ENCODE peak calls at places on chromosomes 12 and 14, in six cellular contexts. One of them, this sample, is unnamed.

GRCh38 chr14:50520947-50521815 is 11.2 kb downstream of the MAP4K5 start:
- DNase-seq in A549: peak; percentile 59
- DNase-seq in prostate gland: no peak
- DNase-seq in HCT116: peak; percentile 45
- DNase-seq in right lobe of liver: no peak
- DNase-seq in ovary: no peak
- DNase-seq in this sample: no peak

GRCh38 chr12:130161261-130162231 is 718 bp upstream of the FZD10 start:
- DNase-seq in A549: no peak
- DNase-seq in prostate gland: peak; percentile 57
- DNase-seq in HCT116: no peak
- DNase-seq in right lobe of liver: peak; percentile 12
- DNase-seq in ovary: peak; percentile 47
- DNase-seq in this sample: no peak

GRCh38 chr14:53278602-53279506 is 125.7 kb upstream of the DDHD1 start:
- DNase-seq in A549: no peak
- DNase-seq in prostate gland: no peak
- DNase-seq in HCT116: no peak
- DNase-seq in right lobe of liver: no peak
- DNase-seq in ovary: no peak
- DNase-seq in this sample: no peak

GRCh38 chr14:23600322-23600707 is 21.7 kb upstream of the JPH4 start:
- DNase-seq in A549: no peak
- DNase-seq in prostate gland: no peak
- DNase-seq in HCT116: no peak
- DNase-seq in right lobe of liver: no peak
- DNase-seq in ovary: no peak
- DNase-seq in this sample: no peak

GRCh38 chr12:124480469-124481256 is 86.7 kb downstream of the NCOR2 start:
- DNase-seq in A549: peak; percentile 28
- DNase-seq in prostate gland: no peak
- DNase-seq in HCT116: no peak
- DNase-seq in right lobe of liver: no peak
- DNase-seq in ovary: peak; percentile 87
- DNase-seq in this sample: no peak

GRCh38 chr14:56210570-56210969 is 92.4 kb downstream of the PELI2 start:
- DNase-seq in A549: no peak
- DNase-seq in prostate gland: no peak
- DNase-seq in HCT116: no peak
- DNase-seq in right lobe of liver: no peak
- DNase-seq in ovary: no peak
- DNase-seq in this sample: no peak

GRCh38 chr12:77766224-77766623 is 64.5 kb upstream of the NAV3 start:
- DNase-seq in A549: no peak
- DNase-seq in prostate gland: no peak
- DNase-seq in HCT116: no peak
- DNase-seq in right lobe of liver: no peak
- DNase-seq in ovary: no peak
- DNase-seq in this sample: no peak

GRCh38 chr12:59699408-59700144 is 103.7 kb downstream of the SLC16A7 start:
- DNase-seq in A549: no peak
- DNase-seq in prostate gland: no peak
- DNase-seq in HCT116: no peak
- DNase-seq in right lobe of liver: no peak
- DNase-seq in ovary: no peak
- DNase-seq in this sample: no peak

GRCh38 chr12:45242180-45242579 is 26.3 kb downstream of the ANO6 start:
- DNase-seq in A549: no peak
- DNase-seq in prostate gland: no peak
- DNase-seq in HCT116: no peak
- DNase-seq in right lobe of liver: no peak
- DNase-seq in ovary: no peak
- DNase-seq in this sample: no peak

GRCh38 chr14:58150243-58150805 is 1.7 kb downstream of the ARMH4 start:
- DNase-seq in A549: no peak
- DNase-seq in prostate gland: no peak
- DNase-seq in HCT116: no peak
- DNase-seq in right lobe of liver: no peak
- DNase-seq in ovary: no peak
- DNase-seq in this sample: no peak

GRCh38 chr14:58151701-58152568 is at the start of gene ARMH4:
- DNase-seq in A549: peak; percentile 76
- DNase-seq in prostate gland: peak; percentile 87
- DNase-seq in HCT116: peak; percentile 57
- DNase-seq in right lobe of liver: peak; percentile 93
- DNase-seq in ovary: peak; percentile 87
- DNase-seq in this sample: peak; percentile 57

GRCh38 chr14:58152569-58152857 is 500 bp upstream of the ARMH4 start:
- DNase-seq in A549: no peak
- DNase-seq in prostate gland: no peak
- DNase-seq in HCT116: no peak
- DNase-seq in right lobe of liver: no peak
- DNase-seq in ovary: no peak
- DNase-seq in this sample: no peak

GRCh38 chr14:58149196-58149595 is 2.8 kb downstream of the ARMH4 start:
- DNase-seq in A549: no peak
- DNase-seq in prostate gland: no peak
- DNase-seq in HCT116: no peak
- DNase-seq in right lobe of liver: no peak
- DNase-seq in ovary: no peak
- DNase-seq in this sample: no peak

DNA sequence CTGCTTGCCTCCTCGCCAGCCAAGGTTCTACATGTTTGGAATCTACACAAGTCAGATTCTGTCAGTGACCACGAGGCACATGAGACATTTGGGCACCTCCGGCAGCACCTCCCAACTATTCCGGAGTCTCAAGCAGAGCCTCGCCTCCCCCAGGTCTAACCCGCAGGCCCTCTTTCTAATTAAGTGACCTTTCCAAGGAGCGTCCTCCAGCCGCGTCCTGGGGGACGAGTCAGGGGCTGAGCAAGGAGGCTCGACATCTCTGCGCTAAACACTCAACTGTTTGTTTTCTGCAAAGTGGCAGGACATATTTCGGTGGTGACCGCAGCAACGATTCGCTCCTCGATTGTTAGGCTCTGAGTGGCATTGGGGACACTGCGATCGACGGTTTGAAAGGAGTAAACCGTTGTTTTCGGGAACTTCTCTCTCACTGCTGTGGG is 731 bp downstream of the ARMH4 start:
- DNase-seq in A549: no peak
- DNase-seq in prostate gland: no peak
- DNase-seq in HCT116: no peak
- DNase-seq in right lobe of liver: peak; percentile 19
- DNase-seq in ovary: no peak
- DNase-seq in this sample: no peak
- H3K27ac ChIP-seq in A549: peak overlapping the region; percentile 67
- H3K27ac ChIP-seq in prostate gland: peak overlapping the region; percentile 58
- H3K27ac ChIP-seq in HCT116: no peak overlapping the region
- H3K27ac ChIP-seq in right lobe of liver: no peak overlapping the region
- H3K27ac ChIP-seq in ovary: peak overlapping the region; percentile 73
- H3K27ac ChIP-seq in this sample: no peak overlapping the region

DNA sequence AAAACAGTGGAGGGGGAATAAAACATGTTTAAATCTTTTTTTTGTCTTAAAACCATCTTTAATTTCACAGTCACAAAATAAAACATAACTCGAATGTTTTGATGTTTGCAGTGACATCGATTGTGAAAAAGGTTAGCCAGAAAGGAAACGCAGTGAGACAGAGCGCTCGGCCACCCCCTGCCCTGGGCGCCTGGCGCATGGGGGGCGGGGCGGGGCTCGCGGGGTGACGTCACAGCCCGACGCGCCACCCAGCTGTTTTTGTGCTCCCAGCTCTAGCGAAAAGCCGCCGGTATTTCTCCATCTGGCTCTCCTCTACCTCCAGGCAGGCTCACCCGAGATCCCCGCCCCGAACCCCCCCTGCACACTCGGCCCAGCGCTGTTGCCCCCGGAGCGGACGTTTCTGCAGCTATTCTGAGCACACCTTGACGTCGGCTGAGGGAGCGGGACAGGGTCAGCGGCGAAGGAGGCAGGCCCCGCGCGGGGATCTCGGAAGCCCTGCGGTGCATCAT is at the start of gene GABARAPL1:
- DNase-seq in A549: peak; percentile 74
- DNase-seq in prostate gland: peak; percentile 88
- DNase-seq in HCT116: peak; percentile 39
- DNase-seq in right lobe of liver: peak; percentile 87
- DNase-seq in ovary: peak; percentile 93
- DNase-seq in this sample: peak; percentile 82
- TF ChIP-seq POLR2A in A549: no peak
- TF ChIP-seq POLR2A in prostate gland: peak; percentile 43
- TF ChIP-seq POLR2A in HCT116: no peak
- TF ChIP-seq POLR2A in right lobe of liver: peak; percentile 63
- TF ChIP-seq POLR2A in ovary: peak; percentile 68
- TF ChIP-seq POLR2A in this sample: peak; percentile 92

DNA sequence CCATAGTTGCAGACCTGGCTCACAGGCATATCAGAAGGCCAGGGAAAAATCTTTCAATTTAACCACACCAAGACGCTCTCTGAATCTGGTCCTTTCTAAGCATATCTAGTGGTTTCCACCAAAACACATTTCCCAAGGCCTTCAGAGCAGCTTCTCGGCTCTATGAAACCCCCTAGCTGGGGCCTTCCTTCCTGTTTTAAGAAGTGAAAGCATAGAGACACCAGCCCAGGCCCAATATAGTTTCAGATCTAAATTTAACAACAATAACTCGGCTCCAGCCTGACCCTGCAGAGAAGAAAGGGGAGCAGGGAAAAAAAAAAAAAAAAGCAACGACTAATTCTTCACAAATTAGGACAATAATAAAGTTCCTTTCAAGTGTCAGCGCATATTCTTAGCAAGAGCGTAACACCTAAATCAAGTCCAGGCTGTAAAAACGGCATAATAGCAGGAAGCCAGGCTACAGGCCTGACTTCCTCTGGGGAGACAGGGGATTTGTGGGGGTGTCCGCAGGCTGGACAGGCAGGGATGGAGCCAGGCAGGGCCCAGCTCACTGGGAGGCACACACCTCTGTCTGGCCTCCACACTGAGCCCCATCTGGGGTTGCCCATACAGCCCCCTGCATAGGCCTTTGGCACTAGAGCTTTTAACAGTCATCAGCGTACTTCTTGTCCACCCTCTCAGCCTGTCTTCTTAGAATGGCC is 773.1 kb downstream of the MED13L start:
- DNase-seq in A549: no peak
- DNase-seq in prostate gland: no peak
- DNase-seq in HCT116: no peak
- DNase-seq in right lobe of liver: no peak
- DNase-seq in ovary: no peak
- DNase-seq in this sample: no peak
- H3K27ac ChIP-seq in A549: no peak overlapping the region
- H3K27ac ChIP-seq in prostate gland: no peak overlapping the region
- H3K27ac ChIP-seq in HCT116: no peak overlapping the region
- H3K27ac ChIP-seq in right lobe of liver: no peak overlapping the region
- H3K27ac ChIP-seq in ovary: no peak overlapping the region
- H3K27ac ChIP-seq in this sample: peak overlapping the region; percentile 62

DNA sequence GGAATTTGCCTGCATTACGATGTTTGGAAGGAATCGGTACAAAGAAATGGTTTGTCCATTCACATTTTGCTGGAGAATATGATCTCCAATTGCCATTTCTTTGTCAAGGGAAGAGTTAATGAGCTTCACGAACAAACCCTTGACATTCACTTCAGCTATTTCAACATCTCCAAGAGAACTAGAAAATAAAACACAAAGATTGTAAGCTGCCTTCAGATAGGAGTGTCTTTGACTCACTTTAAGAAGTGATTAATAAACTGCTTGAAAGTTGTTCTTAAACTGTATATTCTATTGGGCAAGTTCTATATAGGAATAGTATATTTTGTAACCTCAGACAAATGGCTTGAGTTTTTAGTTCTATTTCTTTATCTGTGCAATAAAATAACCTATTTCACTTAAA is 26.3 kb downstream of the LMNTD1 start:
- DNase-seq in A549: no peak
- DNase-seq in prostate gland: no peak
- DNase-seq in HCT116: no peak
- DNase-seq in right lobe of liver: no peak
- DNase-seq in ovary: no peak
- DNase-seq in this sample: no peak
- TF ChIP-seq POLR2A in A549: no peak
- TF ChIP-seq POLR2A in prostate gland: no peak
- TF ChIP-seq POLR2A in HCT116: no peak
- TF ChIP-seq POLR2A in right lobe of liver: no peak
- TF ChIP-seq POLR2A in ovary: no peak
- TF ChIP-seq POLR2A in this sample: no peak

DNA sequence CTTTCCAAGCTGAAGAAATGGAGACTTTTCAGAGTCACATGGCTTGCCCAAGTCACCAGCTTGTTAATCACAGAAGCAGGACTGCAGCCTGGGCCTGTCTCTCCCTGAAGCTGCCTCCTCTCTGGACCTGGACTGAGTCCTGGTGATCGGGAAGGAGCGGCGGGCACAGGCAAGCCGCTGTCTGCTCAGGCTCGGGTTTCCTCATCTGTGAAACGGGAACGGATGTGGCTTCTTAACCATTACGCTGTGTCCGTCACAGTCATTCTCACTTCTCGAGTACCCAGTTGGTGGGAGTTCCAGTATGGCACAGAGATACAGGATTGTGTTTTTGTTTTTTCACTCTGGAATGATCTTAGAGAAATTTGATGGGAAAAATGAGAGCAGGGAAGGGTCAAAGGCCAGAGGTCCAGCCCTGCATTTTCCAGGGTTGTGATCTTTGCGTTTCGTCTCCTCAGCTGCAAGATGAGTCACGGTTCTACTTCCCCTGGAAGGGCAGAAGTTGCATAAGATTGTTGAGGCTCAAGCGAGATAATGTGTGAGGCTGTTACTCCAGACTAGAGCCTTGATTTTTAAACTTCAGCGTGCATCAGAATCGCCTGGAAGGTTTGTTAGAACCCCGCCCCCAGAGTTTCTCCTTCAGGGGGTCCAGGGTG is 7.6 kb upstream of the LRTM2 start:
- DNase-seq in A549: no peak
- DNase-seq in prostate gland: no peak
- DNase-seq in HCT116: no peak
- DNase-seq in right lobe of liver: no peak
- DNase-seq in ovary: no peak
- DNase-seq in this sample: no peak
- H3K27ac ChIP-seq in A549: peak overlapping the region; percentile 21
- H3K27ac ChIP-seq in prostate gland: no peak overlapping the region
- H3K27ac ChIP-seq in HCT116: no peak overlapping the region
- H3K27ac ChIP-seq in right lobe of liver: peak overlapping the region; percentile 60
- H3K27ac ChIP-seq in ovary: no peak overlapping the region
- H3K27ac ChIP-seq in this sample: peak overlapping the region; percentile 41

GRCh38 chr14:93206793-93207467 is at the start of the genes GON7 and UBR7:
- DNase-seq in A549: peak; percentile 90
- DNase-seq in prostate gland: peak; percentile 96
- DNase-seq in HCT116: peak; percentile 93
- DNase-seq in right lobe of liver: peak; percentile 94
- DNase-seq in ovary: peak; percentile 91
- DNase-seq in this sample: peak; percentile 95
- TF ChIP-seq POLR2A in A549: peak; percentile 80
- TF ChIP-seq POLR2A in prostate gland: peak; percentile 56
- TF ChIP-seq POLR2A in HCT116: peak; percentile 51
- TF ChIP-seq POLR2A in right lobe of liver: peak; percentile 85
- TF ChIP-seq POLR2A in ovary: peak; percentile 77
- TF ChIP-seq POLR2A in this sample: peak; percentile 71

This sample was measured in gastrocnemius medialis.